ENCODE peak calls at places on chromosomes 3 and 15, in ten cellular contexts. U is endothelial cell; D is activated CD8-positive, alpha-beta T cell treated with anti-CD3 and anti-CD28 coated beads for 36 hours; A is AG10803; N is IMR-90; P is glutamatergic neuron; W is thoracic aorta; T is MCF 10A; M is choroid plexus epithelial cell; J is type B pancreatic cell. I is an unnamed sample.

GRCh38 chr3:18385706-18386105 is 39.4 kb downstream of the SATB1 start:
- DNase-seq in T (no peak), N (no peak), U (no peak), M (no peak), D (no peak), J (no peak), W (no peak), A (no peak), P (no peak), I (no peak)

GRCh38 chr15:99582508-99582960 is 16.8 kb downstream of the MEF2A start:
- DNase-seq in W (no peak), U (no peak), J (no peak), D (no peak), P (no peak), T (no peak), N (no peak), A (no peak), M (no peak), I (no peak)

GRCh38 chr3:116051040-116051439 is 394.2 kb downstream of the LSAMP start:
- DNase-seq in U (no peak), N (no peak), W (no peak), A (no peak), P (no peak), T (peak; percentile 14), J (no peak), M (no peak), D (no peak), I (no peak)

GRCh38 chr3:17442332-17443049 is 299.9 kb downstream of the TBC1D5 start:
- DNase-seq in M (peak; percentile 44), A (no peak), N (peak; percentile 34), D (no peak), U (no peak), P (no peak), J (no peak), W (no peak), T (no peak), I (no peak)

GRCh38 chr3:53046171-53047170 is 598 bp upstream of the SFMBT1 start:
- DNase-seq in T (peak; percentile 28), U (peak; percentile 45), A (peak; percentile 12), W (no peak), P (peak; percentile 60), M (peak; percentile 14), D (peak; percentile 77), N (peak; percentile 11), J (peak; percentile 72), I (peak; percentile 82)

GRCh38 chr3:196486263-196486662 is 17.3 kb downstream of the RNF168 start:
- DNase-seq in N (no peak), M (peak; percentile 15), D (peak; percentile 43), A (no peak), T (peak; percentile 29), W (no peak), J (no peak), P (peak; percentile 23), U (peak; percentile 12), I (peak; percentile 40)

GRCh38 chr3:79392479-79392878 is 375.3 kb downstream of the ROBO1 start:
- DNase-seq in N (peak; percentile 4), D (no peak), A (no peak), J (no peak), U (no peak), T (no peak), W (no peak), P (no peak), M (peak; percentile 61), I (no peak)

GRCh38 chr3:194637066-194637465 is 3.8 kb upstream of the TMEM44 start:
- DNase-seq in N (no peak), J (peak; percentile 57), P (no peak), M (no peak), W (no peak), T (peak; percentile 39), A (no peak), D (no peak), U (no peak), I (no peak)

GRCh38 chr3:165788531-165788930 is 48.7 kb downstream of the BCHE start:
- DNase-seq in N (no peak), D (no peak), U (no peak), P (no peak), M (no peak), W (no peak), J (no peak), T (no peak), A (no peak), I (no peak)

GRCh38 chr15:70770863-70771262 is 7.5 kb upstream of the UACA start:
- DNase-seq in W (no peak), P (no peak), U (no peak), M (no peak), T (peak; percentile 44), D (no peak), A (no peak), N (no peak), J (no peak), I (no peak)

GRCh38 chr15:62928996-62929350 is 113.6 kb upstream of the TPM1 start:
- DNase-seq in N (peak; percentile 92), A (no peak), J (no peak), M (peak; percentile 75), W (no peak), U (no peak), P (no peak), D (no peak), T (peak; percentile 71), I (peak; percentile 29)

GRCh38 chr15:62927196-62927595 is 115.4 kb upstream of the TPM1 start:
- DNase-seq in D (no peak), A (no peak), N (peak; percentile 29), P (no peak), M (no peak), W (no peak), J (no peak), U (no peak), T (no peak), I (no peak)

GRCh38 chr15:62931650-62932049 is 110.9 kb upstream of the TPM1 start:
- DNase-seq in J (no peak), W (no peak), A (peak; percentile 49), D (no peak), P (no peak), T (no peak), U (no peak), M (no peak), N (no peak), I (no peak)

GRCh38 chr15:62925875-62926274 is 116.7 kb upstream of the TPM1 start:
- DNase-seq in A (no peak), N (no peak), M (no peak), D (no peak), P (no peak), W (no peak), T (no peak), J (no peak), U (no peak), I (no peak)

GRCh38 chr15:62928242-62928995 is 114.1 kb upstream of the TPM1 start:
- DNase-seq in D (no peak), J (no peak), P (no peak), W (peak; percentile 40), A (peak; percentile 97), U (no peak), T (peak; percentile 72), M (peak; percentile 88), N (peak; percentile 92), I (peak; percentile 70)
- TF ChIP-seq CTCF in D (no peak), J (peak; percentile 41), P (no peak), W (peak; percentile 26), A (peak; percentile 55), U (no peak), T (peak; percentile 12), M (peak; percentile 39), N (peak; percentile 56), I (peak; percentile 45)

GRCh38 chr3:149770246-149770645 is 18.0 kb upstream of the COMMD2 start:
- DNase-seq in M (peak; percentile 26), J (no peak), U (no peak), N (no peak), T (no peak), D (no peak), W (no peak), P (no peak), A (no peak), I (no peak)
- TF ChIP-seq CTCF in M (peak; percentile 46), J (peak; percentile 41), U (no peak), N (no peak), T (no peak), D (no peak), W (no peak), P (no peak), A (no peak), I (peak; percentile 29)

GRCh38 chr15:75043509-75044257 is 20.3 kb downstream of the PPCDC start:
- DNase-seq in P (no peak), T (peak; percentile 98), D (no peak), N (peak; percentile 100), W (peak; percentile 93), U (no peak), M (peak; percentile 100), A (peak; percentile 100), J (no peak), I (peak; percentile 87)
- TF ChIP-seq CTCF in P (no peak), T (peak; percentile 31), D (no peak), N (peak; percentile 74), W (peak; percentile 39), U (no peak), M (peak; percentile 84), A (peak; percentile 68), J (no peak), I (no peak)

GRCh38 chr15:74889882-74890768 is at the start of gene MPI:
- DNase-seq in P (peak; percentile 94), N (peak; percentile 68), U (peak; percentile 88), A (peak; percentile 70), J (peak; percentile 89), W (peak; percentile 49), D (peak; percentile 96), M (peak; percentile 76), T (peak; percentile 73), I (peak; percentile 91)
- TF ChIP-seq CTCF in P (peak; percentile 33), N (no peak), U (no peak), A (peak; percentile 15), J (peak; percentile 4), W (peak; percentile 43), D (no peak), M (no peak), T (no peak), I (peak; percentile 29)